ENCODE peak calls at places on chromosomes 13 and 19, in ten cellular contexts. X, B, D, P, A, R, H, I, U and J are unnamed samples.

GRCh38 chr19:11361771-11362731 is 6.8 kb downstream of the PLPPR2 start:
- DNase-seq in X (no peak), B (no peak), D (no peak), P (no peak), A (no peak), R (no peak), H (no peak), I (no peak), U (no peak), J (peak)

GRCh38 chr13:73451120-73452029 is 392.6 kb downstream of the KLF5 start:
- DNase-seq in X (no peak), B (no peak), D (no peak), P (no peak), A (no peak), R (no peak), H (no peak), I (no peak), U (no peak), J (no peak)

GRCh38 chr13:75481176-75482069 is 546 bp downstream of the TBC1D4 start:
- DNase-seq in X (peak), B (peak), D (no peak), P (peak), A (peak), R (peak), H (peak), I (peak), U (peak), J (peak)

GRCh38 chr19:58518261-58519086 is 1.1 kb downstream of the ZBTB45 start:
- DNase-seq in X (no peak), B (no peak), D (no peak), P (no peak), A (no peak), R (no peak), H (no peak), I (no peak), U (peak), J (no peak)

GRCh38 chr19:10603084-10603872 is 16.2 kb upstream of the AP1M2 start:
- DNase-seq in X (no peak), B (peak), D (no peak), P (no peak), A (peak), R (no peak), H (peak), I (peak), U (peak), J (no peak)

GRCh38 chr19:47063874-47064273 is 15.4 kb upstream of the TMEM160 start:
- DNase-seq in X (peak), B (no peak), D (no peak), P (no peak), A (no peak), R (no peak), H (no peak), I (no peak), U (no peak), J (no peak)

GRCh38 chr19:1861599-1862031 is 1.8 kb downstream of the KLF16 start:
- DNase-seq in X (no peak), B (no peak), D (no peak), P (no peak), A (no peak), R (no peak), H (no peak), I (no peak), U (peak), J (peak)

GRCh38 chr19:35773020-35773809 is 2.1 kb upstream of the ARHGAP33 start:
- DNase-seq in X (no peak), B (no peak), D (no peak), P (no peak), A (no peak), R (peak), H (no peak), I (no peak), U (no peak), J (no peak)

GRCh38 chr13:105343134-105343806 is 1192.2 kb downstream of the EFNB2 start:
- DNase-seq in X (no peak), B (no peak), D (peak), P (no peak), A (no peak), R (no peak), H (no peak), I (no peak), U (no peak), J (no peak)

GRCh38 chr13:45615501-45616101 is at the start of gene ERICH6B:
- DNase-seq in X (peak), B (no peak), D (no peak), P (peak), A (peak), R (no peak), H (no peak), I (peak), U (peak), J (peak)

GRCh38 chr13:73059460-73060250 is 850 bp downstream of the KLF5 start:
- DNase-seq in X (peak), B (peak), D (no peak), P (peak), A (no peak), R (peak), H (peak), I (peak), U (peak), J (peak)

GRCh38 chr13:112103260-112103843 is 36.4 kb downstream of the SOX1 start:
- DNase-seq in X (no peak), B (peak), D (no peak), P (no peak), A (no peak), R (no peak), H (no peak), I (no peak), U (no peak), J (no peak)

GRCh38 chr13:85140192-85140591 is 659.0 kb downstream of the SLITRK6 start:
- DNase-seq in X (no peak), B (no peak), D (no peak), P (no peak), A (no peak), R (peak), H (no peak), I (no peak), U (no peak), J (no peak)

GRCh38 chr19:47239610-47240296 is 8.8 kb upstream of the BBC3 start:
- DNase-seq in X (peak), B (peak), D (no peak), P (peak), A (peak), R (peak), H (peak), I (peak), U (peak), J (peak)

GRCh38 chr19:47266401-47266885 is 8.2 kb upstream of the INAFM1 start:
- DNase-seq in X (no peak), B (no peak), D (no peak), P (no peak), A (no peak), R (no peak), H (no peak), I (no peak), U (no peak), J (no peak)

GRCh38 chr13:114149774-114150740 is 17.6 kb upstream of the RASA3 start:
- DNase-seq in X (no peak), B (no peak), D (no peak), P (no peak), A (no peak), R (no peak), H (no peak), I (no peak), U (no peak), J (no peak)

GRCh38 chr13:111115051-111115840 is at the start of gene ARHGEF7:
- DNase-seq in X (no peak), B (peak), D (no peak), P (peak), A (no peak), R (no peak), H (no peak), I (no peak), U (peak), J (peak)

GRCh38 chr13:26488236-26489028 is 69.1 kb upstream of the WASF3 start:
- DNase-seq in X (peak), B (no peak), D (no peak), P (no peak), A (no peak), R (no peak), H (no peak), I (no peak), U (no peak), J (no peak)

GRCh38 chr13:108609353-108609752 is 20.1 kb upstream of the MYO16 start:
- DNase-seq in X (no peak), B (no peak), D (peak), P (no peak), A (no peak), R (peak), H (no peak), I (no peak), U (no peak), J (no peak)

GRCh38 chr19:18849838-18850400 is 18.2 kb downstream of the UPF1 start:
- DNase-seq in X (no peak), B (no peak), D (no peak), P (no peak), A (peak), R (no peak), H (no peak), I (no peak), U (no peak), J (no peak)

GRCh38 chr19:16418597-16418962 is 53.2 kb downstream of the EPS15L1 start:
- DNase-seq in X (peak), B (no peak), D (no peak), P (no peak), A (no peak), R (no peak), H (no peak), I (no peak), U (no peak), J (no peak)

GRCh38 chr13:33634526-33635111 is 183.3 kb upstream of the RFC3 start:
- DNase-seq in X (no peak), B (no peak), D (no peak), P (no peak), A (no peak), R (peak), H (no peak), I (no peak), U (no peak), J (no peak)

GRCh38 chr13:93007928-93008327 is 218.7 kb upstream of the GPC6 start:
- DNase-seq in X (no peak), B (no peak), D (no peak), P (no peak), A (no peak), R (no peak), H (no peak), I (no peak), U (no peak), J (no peak)

GRCh38 chr13:93003531-93003930 is 223.1 kb upstream of the GPC6 start:
- DNase-seq in X (no peak), B (no peak), D (no peak), P (no peak), A (no peak), R (no peak), H (no peak), I (no peak), U (no peak), J (no peak)

GRCh38 chr13:93002071-93002470 is 224.5 kb upstream of the GPC6 start:
- DNase-seq in X (no peak), B (no peak), D (no peak), P (no peak), A (no peak), R (no peak), H (no peak), I (no peak), U (no peak), J (no peak)

GRCh38 chr13:93004919-93005318 is 221.7 kb upstream of the GPC6 start:
- DNase-seq in X (peak), B (no peak), D (no peak), P (no peak), A (no peak), R (peak), H (no peak), I (no peak), U (no peak), J (no peak)
- TF ChIP-seq CTCF in X (peak), B (no peak), D (no peak), P (no peak), A (peak), R (peak), H (no peak), I (no peak), U (no peak), J (no peak)

GRCh38 chr19:44717603-44718002 is 18.7 kb downstream of the CEACAM16 start:
- DNase-seq in X (no peak), B (no peak), D (no peak), P (no peak), A (no peak), R (no peak), H (no peak), I (no peak), U (no peak), J (no peak)

GRCh38 chr19:44718441-44719261 is 19.7 kb downstream of the CEACAM16 start:
- DNase-seq in X (no peak), B (peak), D (no peak), P (no peak), A (no peak), R (no peak), H (peak), I (peak), U (peak), J (no peak)

GRCh38 chr19:44712864-44713515 is 14.0 kb downstream of the CEACAM16 start:
- DNase-seq in X (no peak), B (no peak), D (no peak), P (no peak), A (no peak), R (no peak), H (no peak), I (no peak), U (no peak), J (no peak)

GRCh38 chr19:44710483-44710882 is 11.5 kb downstream of the CEACAM16 start:
- DNase-seq in X (no peak), B (no peak), D (no peak), P (no peak), A (no peak), R (no peak), H (no peak), I (no peak), U (no peak), J (no peak)

GRCh38 chr19:44714597-44715169 is 15.7 kb downstream of the CEACAM16 start:
- DNase-seq in X (no peak), B (no peak), D (no peak), P (no peak), A (no peak), R (no peak), H (no peak), I (no peak), U (no peak), J (no peak)
- TF ChIP-seq CTCF in X (no peak), B (no peak), D (no peak), P (no peak), A (no peak), R (no peak), H (no peak), I (no peak), U (no peak), J (no peak)

DNA sequence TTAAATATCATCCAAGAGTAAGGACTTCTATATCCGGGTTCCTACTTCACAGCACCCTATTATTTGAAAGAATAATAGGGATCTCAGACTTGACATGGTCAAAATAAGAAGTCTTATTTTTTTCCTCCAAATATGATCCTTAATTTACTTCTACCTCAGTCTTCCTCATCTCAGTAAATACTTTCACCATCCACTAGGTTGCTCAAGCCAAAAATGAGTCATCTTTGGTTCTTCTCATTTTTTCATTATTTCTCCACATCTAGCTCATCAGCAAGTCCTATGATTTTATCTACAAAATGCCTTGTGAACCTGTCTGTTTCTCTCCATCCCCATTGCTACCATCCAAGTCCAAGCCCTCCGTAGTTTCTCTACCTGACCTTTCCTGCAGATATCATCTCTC is 121.9 kb upstream of the GJB6 start:
- DNase-seq in X (no peak), B (no peak), D (no peak), P (no peak), A (no peak), R (peak), H (no peak), I (no peak), U (no peak), J (no peak)
- TF ChIP-seq CTCF in X (no peak), B (no peak), D (peak), P (no peak), A (no peak), R (peak), H (no peak), I (no peak), U (no peak), J (peak)

GRCh38 chr19:23070353-23070781 is 46.5 kb upstream of the ZNF730 start:
- DNase-seq in X (peak), B (no peak), D (no peak), P (no peak), A (no peak), R (peak), H (peak), I (peak), U (peak), J (peak)
- TF ChIP-seq CTCF in X (peak), B (peak), D (peak), P (no peak), A (peak), R (no peak), H (peak), I (peak), U (peak), J (peak)

GRCh38 chr13:25088562-25089221 is 7.2 kb upstream of the PABPC3 start:
- DNase-seq in X (no peak), B (no peak), D (no peak), P (no peak), A (peak), R (no peak), H (no peak), I (no peak), U (no peak), J (no peak)

GRCh38 chr13:25080773-25081172 is 15.2 kb upstream of the PABPC3 start:
- DNase-seq in X (no peak), B (no peak), D (no peak), P (no peak), A (no peak), R (no peak), H (no peak), I (no peak), U (no peak), J (no peak)

GRCh38 chr13:25084101-25084500 is 11.8 kb upstream of the PABPC3 start:
- DNase-seq in X (no peak), B (no peak), D (no peak), P (no peak), A (no peak), R (no peak), H (no peak), I (no peak), U (no peak), J (no peak)

DNA sequence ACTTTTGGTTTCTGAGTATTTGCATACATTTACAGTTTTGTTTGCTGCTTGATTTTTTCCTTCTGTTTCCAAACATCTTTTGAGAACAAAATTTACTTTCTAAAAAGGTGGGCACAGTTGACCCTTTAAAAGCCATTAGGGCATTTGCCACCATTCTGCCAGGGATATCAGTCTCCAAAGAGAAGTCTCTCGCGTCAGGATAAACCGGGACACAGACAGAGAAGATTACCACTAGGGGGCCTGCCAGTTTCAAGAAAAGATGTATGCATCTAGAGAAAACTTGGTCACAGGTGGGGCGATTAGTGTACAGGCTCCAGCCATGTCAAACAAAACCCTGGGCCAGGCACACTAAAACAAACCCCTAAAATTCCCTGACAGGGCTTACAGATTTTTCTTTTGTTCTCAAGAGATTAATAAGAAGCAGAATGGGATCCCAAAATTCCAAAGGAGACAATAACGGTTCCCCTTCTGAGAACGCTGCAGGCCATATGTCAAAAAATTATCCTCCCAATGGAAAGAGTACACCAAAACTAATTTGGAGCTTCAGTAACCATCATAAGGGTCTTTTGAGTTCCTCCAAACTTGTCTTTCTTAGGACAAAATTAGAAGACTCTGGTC is 10.7 kb upstream of the PABPC3 start:
- DNase-seq in X (peak), B (no peak), D (peak), P (no peak), A (no peak), R (peak), H (no peak), I (no peak), U (no peak), J (peak)
- TF ChIP-seq CTCF in X (peak), B (no peak), D (peak), P (peak), A (peak), R (peak), H (no peak), I (peak), U (no peak), J (peak)

GRCh38 chr19:50416034-50416814 is 2.5 kb upstream of the SPIB start:
- DNase-seq in X (no peak), B (no peak), D (no peak), P (no peak), A (no peak), R (no peak), H (no peak), I (no peak), U (no peak), J (no peak)
- TF ChIP-seq CTCF in X (no peak), B (no peak), D (no peak), P (no peak), A (no peak), R (no peak), H (no peak), I (no peak), U (no peak), J (no peak)

DNA sequence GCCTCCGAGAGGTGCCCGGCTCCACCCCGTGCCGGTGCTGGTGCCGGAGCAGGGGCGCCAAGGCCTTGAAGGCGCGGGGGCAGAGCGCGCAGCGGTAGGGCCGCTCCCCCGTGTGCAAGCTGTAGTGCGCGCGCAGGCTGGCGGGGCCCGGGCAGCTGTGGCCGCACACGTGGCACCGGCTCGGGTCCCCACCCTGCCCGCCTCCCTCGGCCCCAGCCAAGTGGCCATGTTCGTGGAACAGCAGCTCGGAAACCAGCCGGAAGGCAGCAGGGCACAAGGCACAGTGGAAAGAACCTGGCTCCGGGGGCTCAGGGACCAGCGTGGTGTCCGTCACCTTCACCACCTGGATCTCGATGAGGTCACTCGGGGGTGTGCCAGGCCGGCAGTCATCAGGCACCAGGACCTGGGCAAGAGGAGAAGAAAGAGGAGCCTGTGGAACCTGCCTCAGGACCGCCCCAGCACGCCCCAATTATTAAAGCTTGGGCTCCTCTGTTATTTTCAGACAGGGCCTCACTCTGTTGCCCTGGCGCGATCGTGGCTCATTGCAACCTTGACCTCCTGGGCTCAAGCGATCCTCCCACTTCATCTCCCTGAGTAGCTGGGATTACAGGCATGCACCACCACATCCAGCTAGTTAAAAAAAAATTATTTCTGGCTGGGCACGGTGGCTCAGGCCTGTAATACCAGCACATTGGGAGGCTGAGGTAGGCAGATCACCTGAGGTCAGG is 2.0 kb downstream of the ZNF784 start:
- DNase-seq in X (no peak), B (no peak), D (no peak), P (no peak), A (no peak), R (no peak), H (no peak), I (no peak), U (peak), J (no peak)
- TF ChIP-seq CTCF in X (no peak), B (no peak), D (no peak), P (no peak), A (no peak), R (no peak), H (no peak), I (no peak), U (no peak), J (no peak)

GRCh38 chr19:45883586-45883880 is 2.4 kb downstream of the IRF2BP1 start:
- DNase-seq in X (no peak), B (no peak), D (no peak), P (no peak), A (no peak), R (no peak), H (no peak), I (no peak), U (no peak), J (no peak)
- TF ChIP-seq CTCF in X (no peak), B (no peak), D (no peak), P (peak), A (no peak), R (no peak), H (peak), I (no peak), U (no peak), J (peak)